ENCODE peak calls at places on chromosomes 7 and 10, in six cellular contexts. M is HepG2, K is IMR-90, L is OCI-LY7, V is Peyer's patch, T is left ventricle myocardium inferior. C is an unnamed sample.
A peak's percentile ranks its signal among the peaks of the same experiment; 100 is the strongest.

GRCh38 chr10:93893646-93894515 is at the start of gene SLC35G1:
- DNase-seq in K (peak; percentile 54), T (peak; percentile 62), M (peak; percentile 25), V (peak; percentile 83), L (peak; percentile 87), C (peak; percentile 78)

GRCh38 chr10:44956717-44957706 is 2.6 kb upstream of the RASSF4 start:
- DNase-seq in T (no peak), K (no peak), V (no peak), M (no peak), L (no peak), C (no peak)

GRCh38 chr7:37757563-37757962 is 74.0 kb downstream of the GPR141 start:
- DNase-seq in V (no peak), K (no peak), L (no peak), M (no peak), T (no peak), C (no peak)

GRCh38 chr10:101817542-101818118 is 614 bp downstream of the OGA start:
- DNase-seq in T (peak; percentile 91), K (peak; percentile 95), L (peak; percentile 61), M (no peak), V (peak; percentile 88), C (peak; percentile 94)

GRCh38 chr7:45985902-45986301 is 64.8 kb upstream of the IGFBP3 start:
- DNase-seq in V (no peak), L (no peak), K (peak; percentile 80), T (no peak), M (no peak), C (no peak)

GRCh38 chr7:38448076-38448475 is 174.6 kb upstream of the TARP start:
- DNase-seq in T (no peak), K (peak; percentile 83), V (no peak), L (no peak), M (no peak), C (no peak)

GRCh38 chr7:139153832-139154231 is 44.3 kb upstream of the ZC3HAV1 start:
- DNase-seq in V (no peak), K (peak; percentile 68), T (no peak), M (no peak), L (no peak), C (no peak)

GRCh38 chr7:81470084-81470723 is 299.6 kb downstream of the HGF start:
- DNase-seq in V (peak; percentile 73), K (peak; percentile 81), M (peak; percentile 42), L (peak; percentile 45), T (peak; percentile 51), C (peak; percentile 69)

GRCh38 chr10:43105793-43106158 is 28.9 kb downstream of the RET start:
- DNase-seq in V (no peak), L (no peak), T (no peak), M (no peak), K (no peak), C (no peak)

GRCh38 chr7:43585521-43585920 is 2.6 kb downstream of the STK17A start:
- DNase-seq in M (peak; percentile 43), V (no peak), T (no peak), K (peak; percentile 78), L (peak; percentile 51), C (no peak)

DNA sequence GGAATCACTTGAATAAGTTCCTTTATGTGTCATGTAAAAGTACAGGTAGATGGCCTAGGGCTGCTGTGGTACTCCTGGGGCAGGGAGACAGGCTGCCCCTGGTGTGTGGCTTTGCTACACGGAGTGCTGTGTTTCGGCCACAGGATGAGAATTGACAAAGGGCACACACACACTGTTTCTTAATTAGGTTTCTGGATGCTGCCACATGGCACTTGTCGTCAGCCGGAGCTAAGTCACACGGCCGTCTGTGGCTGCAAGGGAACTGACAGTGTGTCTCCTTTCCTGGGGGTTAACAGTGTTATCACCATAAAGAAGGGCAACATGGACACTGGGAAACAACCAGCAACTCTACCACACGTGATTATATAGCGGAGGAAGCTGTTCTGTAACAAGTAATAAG is 55.7 kb upstream of the CREB5 start:
- DNase-seq in M (no peak), V (no peak), K (no peak), T (no peak), L (no peak), C (no peak)
- H3K4me1 ChIP-seq in M (no peaks in the 10 kb centered on the region), V (no peaks in the 10 kb centered on the region), K (peaks cover 9% of the 10 kb centered on the region), T (peaks cover 20% of the 10 kb centered on the region), L (no peaks in the 10 kb centered on the region), C (no peaks in the 10 kb centered on the region)

GRCh38 chr7:77820967-77821366 is 22.4 kb downstream of the PHTF2 start:
- DNase-seq in K (no peak), L (no peak), V (no peak), T (no peak), M (no peak), C (no peak)
- H3K4me1 ChIP-seq in K (peaks cover 4% of the 10 kb centered on the region), L (peaks cover 44% of the 10 kb centered on the region), V (no peaks in the 10 kb centered on the region), T (peaks cover 12% of the 10 kb centered on the region), M (no peaks in the 10 kb centered on the region), C (no peaks in the 10 kb centered on the region)

GRCh38 chr7:100429637-100430449 is at the start of gene MEPCE:
- DNase-seq in V (peak; percentile 97), M (peak; percentile 96), K (peak; percentile 96), L (peak; percentile 96), T (peak; percentile 97), C (peak; percentile 97)
- H3K4me1 ChIP-seq in V (peaks cover 38% of the 10 kb centered on the region), M (peaks cover 52% of the 10 kb centered on the region), K (peaks cover 7% of the 10 kb centered on the region), L (peaks cover 50% of the 10 kb centered on the region), T (peaks cover 59% of the 10 kb centered on the region), C (peaks cover 33% of the 10 kb centered on the region)

GRCh38 chr10:51657481-51657880 is 41.9 kb downstream of the CSTF2T start:
- DNase-seq in T (no peak), M (no peak), L (no peak), V (no peak), K (no peak), C (no peak)

GRCh38 chr10:51653025-51653424 is 46.4 kb downstream of the CSTF2T start:
- DNase-seq in M (no peak), V (no peak), K (peak; percentile 39), L (no peak), T (no peak), C (no peak)

GRCh38 chr10:51656467-51656866 is 42.9 kb downstream of the CSTF2T start:
- DNase-seq in T (no peak), V (no peak), K (no peak), M (no peak), L (no peak), C (no peak)

GRCh38 chr10:51658075-51658474 is 41.3 kb downstream of the CSTF2T start:
- DNase-seq in L (no peak), V (no peak), K (no peak), M (no peak), T (no peak), C (no peak)

GRCh38 chr10:51654918-51655317 is 44.5 kb downstream of the CSTF2T start:
- DNase-seq in L (no peak), V (no peak), T (no peak), K (no peak), M (no peak), C (no peak)
- H3K4me1 ChIP-seq in L (no peaks in the 10 kb centered on the region), V (no peaks in the 10 kb centered on the region), T (peaks cover 26% of the 10 kb centered on the region), K (peaks cover 4% of the 10 kb centered on the region), M (no peaks in the 10 kb centered on the region), C (no peaks in the 10 kb centered on the region)